ENCODE peak calls at places on chromosomes 11 and 22, in eight cellular contexts. One of them, this sample, is unnamed.

GRCh38 chr11:64035581-64035980 is at the start of gene FLRT1:
- DNase-seq in activated T-cell treated with anti-CD3 and anti-CD28 coated beads, Interleukin-2, amount 50 U/mL, for 72 hours: no peak
- DNase-seq in ascending aorta: no peak
- DNase-seq in C1 segment of cervical spinal cord: no peak
- DNase-seq in NCI-H1930: no peak
- DNase-seq in T-helper 1 cell: no peak
- DNase-seq in psoas muscle: no peak
- DNase-seq in activated CD4-positive, alpha-beta T cell treated with anti-CD3 and anti-CD28 coated beads for 36 hours: no peak
- DNase-seq in this sample: no peak

GRCh38 chr11:20045098-20045688 is 115.1 kb downstream of the DBX1 start:
- DNase-seq in activated T-cell treated with anti-CD3 and anti-CD28 coated beads, Interleukin-2, amount 50 U/mL, for 72 hours: no peak
- DNase-seq in ascending aorta: no peak
- DNase-seq in C1 segment of cervical spinal cord: no peak
- DNase-seq in NCI-H1930: no peak
- DNase-seq in T-helper 1 cell: no peak
- DNase-seq in psoas muscle: no peak
- DNase-seq in activated CD4-positive, alpha-beta T cell treated with anti-CD3 and anti-CD28 coated beads for 36 hours: no peak
- DNase-seq in this sample: no peak

GRCh38 chr11:94400839-94401772 is at the start of gene GPR83:
- DNase-seq in activated T-cell treated with anti-CD3 and anti-CD28 coated beads, Interleukin-2, amount 50 U/mL, for 72 hours: no peak
- DNase-seq in ascending aorta: no peak
- DNase-seq in C1 segment of cervical spinal cord: no peak
- DNase-seq in NCI-H1930: peak
- DNase-seq in T-helper 1 cell: no peak
- DNase-seq in psoas muscle: peak
- DNase-seq in activated CD4-positive, alpha-beta T cell treated with anti-CD3 and anti-CD28 coated beads for 36 hours: peak
- DNase-seq in this sample: no peak

GRCh38 chr11:61125310-61125684 is 23.0 kb downstream of the CD5 start:
- DNase-seq in activated T-cell treated with anti-CD3 and anti-CD28 coated beads, Interleukin-2, amount 50 U/mL, for 72 hours: no peak
- DNase-seq in ascending aorta: no peak
- DNase-seq in C1 segment of cervical spinal cord: no peak
- DNase-seq in NCI-H1930: no peak
- DNase-seq in T-helper 1 cell: no peak
- DNase-seq in psoas muscle: no peak
- DNase-seq in activated CD4-positive, alpha-beta T cell treated with anti-CD3 and anti-CD28 coated beads for 36 hours: no peak
- DNase-seq in this sample: no peak

GRCh38 chr22:26711205-26711958 is 54.0 kb downstream of the MIAT start:
- DNase-seq in activated T-cell treated with anti-CD3 and anti-CD28 coated beads, Interleukin-2, amount 50 U/mL, for 72 hours: no peak
- DNase-seq in ascending aorta: no peak
- DNase-seq in C1 segment of cervical spinal cord: no peak
- DNase-seq in NCI-H1930: no peak
- DNase-seq in T-helper 1 cell: no peak
- DNase-seq in psoas muscle: no peak
- DNase-seq in activated CD4-positive, alpha-beta T cell treated with anti-CD3 and anti-CD28 coated beads for 36 hours: no peak
- DNase-seq in this sample: no peak

GRCh38 chr11:17612221-17613188 is 65.4 kb downstream of the OTOG start:
- DNase-seq in activated T-cell treated with anti-CD3 and anti-CD28 coated beads, Interleukin-2, amount 50 U/mL, for 72 hours: no peak
- DNase-seq in ascending aorta: no peak
- DNase-seq in C1 segment of cervical spinal cord: no peak
- DNase-seq in NCI-H1930: no peak
- DNase-seq in T-helper 1 cell: no peak
- DNase-seq in psoas muscle: no peak
- DNase-seq in activated CD4-positive, alpha-beta T cell treated with anti-CD3 and anti-CD28 coated beads for 36 hours: no peak
- DNase-seq in this sample: no peak

GRCh38 chr11:133928628-133929059 is 28.1 kb downstream of the IGSF9B start:
- DNase-seq in activated T-cell treated with anti-CD3 and anti-CD28 coated beads, Interleukin-2, amount 50 U/mL, for 72 hours: peak
- DNase-seq in ascending aorta: no peak
- DNase-seq in C1 segment of cervical spinal cord: no peak
- DNase-seq in NCI-H1930: no peak
- DNase-seq in T-helper 1 cell: peak
- DNase-seq in psoas muscle: no peak
- DNase-seq in activated CD4-positive, alpha-beta T cell treated with anti-CD3 and anti-CD28 coated beads for 36 hours: peak
- DNase-seq in this sample: no peak

GRCh38 chr11:61138940-61139339 is 22.3 kb downstream of the VPS37C start:
- DNase-seq in activated T-cell treated with anti-CD3 and anti-CD28 coated beads, Interleukin-2, amount 50 U/mL, for 72 hours: no peak
- DNase-seq in ascending aorta: no peak
- DNase-seq in C1 segment of cervical spinal cord: no peak
- DNase-seq in NCI-H1930: no peak
- DNase-seq in T-helper 1 cell: no peak
- DNase-seq in psoas muscle: no peak
- DNase-seq in activated CD4-positive, alpha-beta T cell treated with anti-CD3 and anti-CD28 coated beads for 36 hours: no peak
- DNase-seq in this sample: no peak

GRCh38 chr11:117600976-117601708 is 195.9 kb downstream of the DSCAML1 start:
- DNase-seq in activated T-cell treated with anti-CD3 and anti-CD28 coated beads, Interleukin-2, amount 50 U/mL, for 72 hours: no peak
- DNase-seq in ascending aorta: no peak
- DNase-seq in C1 segment of cervical spinal cord: no peak
- DNase-seq in NCI-H1930: no peak
- DNase-seq in T-helper 1 cell: no peak
- DNase-seq in psoas muscle: no peak
- DNase-seq in activated CD4-positive, alpha-beta T cell treated with anti-CD3 and anti-CD28 coated beads for 36 hours: no peak
- DNase-seq in this sample: no peak

GRCh38 chr11:116787786-116788486 is at the start of gene ZPR1:
- DNase-seq in activated T-cell treated with anti-CD3 and anti-CD28 coated beads, Interleukin-2, amount 50 U/mL, for 72 hours: peak
- DNase-seq in ascending aorta: peak
- DNase-seq in C1 segment of cervical spinal cord: peak
- DNase-seq in NCI-H1930: peak
- DNase-seq in T-helper 1 cell: peak
- DNase-seq in psoas muscle: peak
- DNase-seq in activated CD4-positive, alpha-beta T cell treated with anti-CD3 and anti-CD28 coated beads for 36 hours: peak
- DNase-seq in this sample: peak

GRCh38 chr11:64489831-64490441 is 101.1 kb upstream of the SLC22A12 start:
- DNase-seq in activated T-cell treated with anti-CD3 and anti-CD28 coated beads, Interleukin-2, amount 50 U/mL, for 72 hours: peak
- DNase-seq in ascending aorta: no peak
- DNase-seq in C1 segment of cervical spinal cord: peak
- DNase-seq in NCI-H1930: peak
- DNase-seq in T-helper 1 cell: peak
- DNase-seq in psoas muscle: peak
- DNase-seq in activated CD4-positive, alpha-beta T cell treated with anti-CD3 and anti-CD28 coated beads for 36 hours: peak
- DNase-seq in this sample: peak

GRCh38 chr11:73321342-73322110 is 13.4 kb downstream of the ARHGEF17 start:
- DNase-seq in activated T-cell treated with anti-CD3 and anti-CD28 coated beads, Interleukin-2, amount 50 U/mL, for 72 hours: no peak
- DNase-seq in ascending aorta: no peak
- DNase-seq in C1 segment of cervical spinal cord: no peak
- DNase-seq in NCI-H1930: no peak
- DNase-seq in T-helper 1 cell: no peak
- DNase-seq in psoas muscle: peak
- DNase-seq in activated CD4-positive, alpha-beta T cell treated with anti-CD3 and anti-CD28 coated beads for 36 hours: no peak
- DNase-seq in this sample: peak

GRCh38 chr22:37633693-37634504 is 5.6 kb upstream of the SH3BP1 start:
- DNase-seq in activated T-cell treated with anti-CD3 and anti-CD28 coated beads, Interleukin-2, amount 50 U/mL, for 72 hours: peak
- DNase-seq in ascending aorta: peak
- DNase-seq in C1 segment of cervical spinal cord: peak
- DNase-seq in NCI-H1930: no peak
- DNase-seq in T-helper 1 cell: peak
- DNase-seq in psoas muscle: peak
- DNase-seq in activated CD4-positive, alpha-beta T cell treated with anti-CD3 and anti-CD28 coated beads for 36 hours: peak
- DNase-seq in this sample: peak

GRCh38 chr11:57344826-57345225 is 6.7 kb downstream of the P2RX3 start:
- DNase-seq in activated T-cell treated with anti-CD3 and anti-CD28 coated beads, Interleukin-2, amount 50 U/mL, for 72 hours: no peak
- DNase-seq in ascending aorta: no peak
- DNase-seq in C1 segment of cervical spinal cord: no peak
- DNase-seq in NCI-H1930: no peak
- DNase-seq in T-helper 1 cell: no peak
- DNase-seq in psoas muscle: no peak
- DNase-seq in activated CD4-positive, alpha-beta T cell treated with anti-CD3 and anti-CD28 coated beads for 36 hours: no peak
- DNase-seq in this sample: no peak

GRCh38 chr11:2987881-2988280 is 4.2 kb downstream of the NAP1L4 start:
- DNase-seq in activated T-cell treated with anti-CD3 and anti-CD28 coated beads, Interleukin-2, amount 50 U/mL, for 72 hours: peak
- DNase-seq in ascending aorta: no peak
- DNase-seq in C1 segment of cervical spinal cord: no peak
- DNase-seq in NCI-H1930: no peak
- DNase-seq in T-helper 1 cell: no peak
- DNase-seq in psoas muscle: no peak
- DNase-seq in activated CD4-positive, alpha-beta T cell treated with anti-CD3 and anti-CD28 coated beads for 36 hours: peak
- DNase-seq in this sample: no peak

GRCh38 chr11:3939211-3939610 is 83.7 kb downstream of the STIM1 start:
- DNase-seq in activated T-cell treated with anti-CD3 and anti-CD28 coated beads, Interleukin-2, amount 50 U/mL, for 72 hours: no peak
- DNase-seq in ascending aorta: no peak
- DNase-seq in C1 segment of cervical spinal cord: no peak
- DNase-seq in NCI-H1930: no peak
- DNase-seq in T-helper 1 cell: no peak
- DNase-seq in psoas muscle: no peak
- DNase-seq in activated CD4-positive, alpha-beta T cell treated with anti-CD3 and anti-CD28 coated beads for 36 hours: no peak
- DNase-seq in this sample: no peak

GRCh38 chr11:1484716-1485503 is 1.7 kb downstream of the MOB2 start:
- DNase-seq in activated T-cell treated with anti-CD3 and anti-CD28 coated beads, Interleukin-2, amount 50 U/mL, for 72 hours: no peak
- DNase-seq in ascending aorta: no peak
- DNase-seq in C1 segment of cervical spinal cord: no peak
- DNase-seq in NCI-H1930: no peak
- DNase-seq in T-helper 1 cell: no peak
- DNase-seq in psoas muscle: peak
- DNase-seq in activated CD4-positive, alpha-beta T cell treated with anti-CD3 and anti-CD28 coated beads for 36 hours: no peak
- DNase-seq in this sample: peak

GRCh38 chr11:123483058-123483457 is 53.0 kb downstream of the GRAMD1B start:
- DNase-seq in activated T-cell treated with anti-CD3 and anti-CD28 coated beads, Interleukin-2, amount 50 U/mL, for 72 hours: peak
- DNase-seq in ascending aorta: no peak
- DNase-seq in C1 segment of cervical spinal cord: no peak
- DNase-seq in NCI-H1930: no peak
- DNase-seq in T-helper 1 cell: no peak
- DNase-seq in psoas muscle: no peak
- DNase-seq in activated CD4-positive, alpha-beta T cell treated with anti-CD3 and anti-CD28 coated beads for 36 hours: peak
- DNase-seq in this sample: no peak

GRCh38 chr11:35588627-35589026 is 29.6 kb upstream of the FJX1 start:
- DNase-seq in activated T-cell treated with anti-CD3 and anti-CD28 coated beads, Interleukin-2, amount 50 U/mL, for 72 hours: no peak
- DNase-seq in ascending aorta: no peak
- DNase-seq in C1 segment of cervical spinal cord: no peak
- DNase-seq in NCI-H1930: no peak
- DNase-seq in T-helper 1 cell: no peak
- DNase-seq in psoas muscle: no peak
- DNase-seq in activated CD4-positive, alpha-beta T cell treated with anti-CD3 and anti-CD28 coated beads for 36 hours: no peak
- DNase-seq in this sample: no peak

GRCh38 chr11:24496728-24497396 is at the start of gene LUZP2:
- DNase-seq in activated T-cell treated with anti-CD3 and anti-CD28 coated beads, Interleukin-2, amount 50 U/mL, for 72 hours: no peak
- DNase-seq in ascending aorta: no peak
- DNase-seq in C1 segment of cervical spinal cord: peak
- DNase-seq in NCI-H1930: peak
- DNase-seq in T-helper 1 cell: no peak
- DNase-seq in psoas muscle: peak
- DNase-seq in activated CD4-positive, alpha-beta T cell treated with anti-CD3 and anti-CD28 coated beads for 36 hours: no peak
- DNase-seq in this sample: no peak

GRCh38 chr11:19729141-19729540 is 16.5 kb downstream of the NAV2 start:
- DNase-seq in activated T-cell treated with anti-CD3 and anti-CD28 coated beads, Interleukin-2, amount 50 U/mL, for 72 hours: no peak
- DNase-seq in ascending aorta: no peak
- DNase-seq in C1 segment of cervical spinal cord: no peak
- DNase-seq in NCI-H1930: no peak
- DNase-seq in T-helper 1 cell: no peak
- DNase-seq in psoas muscle: no peak
- DNase-seq in activated CD4-positive, alpha-beta T cell treated with anti-CD3 and anti-CD28 coated beads for 36 hours: no peak
- DNase-seq in this sample: no peak

GRCh38 chr22:28911279-28911640 is 27.9 kb downstream of the ZNRF3 start:
- DNase-seq in activated T-cell treated with anti-CD3 and anti-CD28 coated beads, Interleukin-2, amount 50 U/mL, for 72 hours: no peak
- DNase-seq in ascending aorta: no peak
- DNase-seq in C1 segment of cervical spinal cord: no peak
- DNase-seq in NCI-H1930: no peak
- DNase-seq in T-helper 1 cell: no peak
- DNase-seq in psoas muscle: no peak
- DNase-seq in activated CD4-positive, alpha-beta T cell treated with anti-CD3 and anti-CD28 coated beads for 36 hours: no peak
- DNase-seq in this sample: no peak

GRCh38 chr11:35810045-35810444 is 133.8 kb upstream of the LDLRAD3 start:
- DNase-seq in activated T-cell treated with anti-CD3 and anti-CD28 coated beads, Interleukin-2, amount 50 U/mL, for 72 hours: no peak
- DNase-seq in ascending aorta: no peak
- DNase-seq in C1 segment of cervical spinal cord: no peak
- DNase-seq in NCI-H1930: no peak
- DNase-seq in T-helper 1 cell: no peak
- DNase-seq in psoas muscle: no peak
- DNase-seq in activated CD4-positive, alpha-beta T cell treated with anti-CD3 and anti-CD28 coated beads for 36 hours: no peak
- DNase-seq in this sample: no peak